ENCODE peak calls at places on chromosome 19, in four cellular contexts. D is psoas muscle, R is stomach, U is Caco-2. O is an unnamed sample.

GRCh38 chr19:42246869-42247630 is 4.6 kb upstream of the GSK3A start:
- DNase-seq in R (no peak), D (no peak), U (no peak), O (peak; percentile 97)

GRCh38 chr19:7570761-7571160 is 24.9 kb upstream of the CAMSAP3 start:
- DNase-seq in U (no peak), R (no peak), D (no peak), O (no peak)

GRCh38 chr19:39996218-39996810 is 546 bp upstream of the ZNF546 start:
- DNase-seq in D (no peak), R (no peak), U (no peak), O (peak; percentile 42)

GRCh38 chr19:48090281-48090802 is 20.3 kb downstream of the PLA2G4C start:
- DNase-seq in R (no peak), D (no peak), U (no peak), O (no peak)

GRCh38 chr19:29535984-29536508 is 10.3 kb downstream of the VSTM2B start:
- DNase-seq in U (no peak), D (no peak), R (peak; percentile 15), O (no peak)

GRCh38 chr19:44785271-44785670 is 7.6 kb downstream of the CBLC start:
- DNase-seq in R (no peak), U (no peak), D (no peak), O (no peak)

GRCh38 chr19:4375620-4376228 is 24.6 kb downstream of the SH3GL1 start:
- DNase-seq in R (no peak), D (peak; percentile 42), U (peak; percentile 71), O (peak; percentile 93)

GRCh38 chr19:38713227-38713649 is 31.0 kb downstream of the CAPN12 start:
- DNase-seq in R (peak; percentile 87), U (no peak), D (peak; percentile 74), O (peak; percentile 43)

GRCh38 chr19:3194063-3194702 is 8.5 kb downstream of the NCLN start:
- DNase-seq in U (no peak), R (no peak), D (no peak), O (no peak)

GRCh38 chr19:3194703-3195087 is 9.0 kb downstream of the NCLN start:
- DNase-seq in U (no peak), D (no peak), R (no peak), O (no peak)

GRCh38 chr19:3198901-3199700 is 13.4 kb downstream of the NCLN start:
- DNase-seq in R (no peak), U (no peak), D (no peak), O (no peak)

GRCh38 chr19:3196933-3197205 is 11.1 kb downstream of the NCLN start:
- DNase-seq in D (no peak), U (no peak), R (no peak), O (no peak)

DNA sequence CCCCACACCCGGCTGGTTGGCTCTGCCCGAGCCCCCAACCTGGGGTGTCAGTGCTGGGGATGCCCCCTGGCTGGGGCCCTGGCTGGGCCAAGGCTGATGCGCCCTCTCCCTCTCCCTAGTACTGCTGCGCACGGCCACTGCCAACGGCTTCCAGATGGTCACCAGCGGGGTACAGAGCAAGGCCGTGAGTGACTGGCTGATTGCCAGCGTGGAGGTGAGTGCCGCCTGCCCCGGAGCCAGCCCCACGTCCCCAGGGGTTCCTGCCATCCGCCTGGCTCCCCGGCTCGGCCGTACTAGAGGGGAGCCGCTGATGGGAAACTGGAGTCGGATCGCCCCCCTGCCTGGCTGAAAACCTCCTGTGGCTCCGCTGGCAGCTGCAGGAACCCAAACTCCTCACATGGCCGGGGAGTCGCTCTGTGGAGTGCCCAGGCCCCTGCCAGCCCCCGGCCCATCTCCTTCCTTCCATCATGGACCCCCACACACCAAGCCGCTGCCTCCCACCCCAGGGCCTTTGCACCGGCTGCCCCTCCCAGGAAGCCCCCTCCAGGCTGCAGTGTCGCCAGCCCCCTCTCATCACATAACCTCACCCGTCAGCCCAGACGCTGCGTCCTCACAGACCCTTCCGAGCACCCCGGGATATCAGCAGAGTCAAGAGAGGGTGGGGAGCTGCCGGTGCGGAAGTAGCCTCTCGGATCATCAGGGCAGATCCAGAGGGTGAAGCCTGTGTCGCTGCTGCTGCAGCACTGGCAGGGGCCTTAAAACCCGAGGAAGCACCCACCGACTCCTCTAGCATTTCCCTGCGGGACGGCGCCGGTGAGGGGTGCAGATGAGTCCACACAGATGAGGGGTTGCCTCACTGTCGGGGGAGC is 10.6 kb downstream of the NCLN start:
- DNase-seq in D (no peak), R (no peak), U (no peak), O (no peak)
- H3K4me1 ChIP-seq in D (no peaks in the 10 kb centered on the region), R (no peaks in the 10 kb centered on the region), U (no peaks in the 10 kb centered on the region), O (no peaks in the 10 kb centered on the region)

DNA sequence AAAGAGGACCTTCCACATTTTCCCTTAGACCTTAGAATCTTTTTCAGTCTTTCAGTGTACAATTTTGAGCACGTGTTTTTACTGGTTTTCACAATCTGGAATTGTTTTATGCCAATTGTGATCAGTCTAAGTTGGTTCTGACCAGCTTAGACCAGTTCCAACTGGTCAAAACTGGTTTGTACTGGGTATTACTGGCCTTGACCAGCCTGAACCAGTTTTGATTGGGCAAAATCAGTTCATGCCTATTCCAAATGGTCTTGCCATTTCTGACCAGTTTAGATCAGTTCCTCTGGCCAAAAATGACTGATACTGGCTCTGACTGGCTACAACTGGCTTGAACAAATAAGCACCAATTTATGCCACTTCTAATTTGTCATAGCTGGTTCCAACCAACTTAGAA is 36.4 kb downstream of the ZNF585A start:
- DNase-seq in D (no peak), U (no peak), R (no peak), O (no peak)
- H3K9me3 ChIP-seq in D (peaks cover 91% of the 10 kb centered on the region), U (peaks cover 34% of the 10 kb centered on the region), R (peaks cover 100% of the 10 kb centered on the region), O (peaks cover 46% of the 10 kb centered on the region)

GRCh38 chr19:55387736-55388497 is 2.2 kb downstream of the RPL28 start:
- DNase-seq in U (no peak), R (no peak), D (no peak), O (peak; percentile 36)
- H3K4me1 ChIP-seq in U (peaks cover 22% of the 10 kb centered on the region), R (peaks cover 41% of the 10 kb centered on the region), D (peaks cover 32% of the 10 kb centered on the region), O (peaks cover 35% of the 10 kb centered on the region)

GRCh38 chr19:57841364-57841763 is 8.3 kb upstream of the ZNF587 start:
- DNase-seq in R (no peak), U (peak; percentile 44), D (no peak), O (no peak)
- H3K9me3 ChIP-seq in R (no peaks in the 10 kb centered on the region), U (no peaks in the 10 kb centered on the region), D (no peaks in the 10 kb centered on the region), O (no peaks in the 10 kb centered on the region)

GRCh38 chr19:5967994-5968430 is 9.9 kb downstream of the RANBP3 start:
- DNase-seq in D (peak; percentile 46), R (peak; percentile 67), U (peak; percentile 69), O (peak; percentile 96)

GRCh38 chr19:5966215-5966614 is 11.7 kb downstream of the RANBP3 start:
- DNase-seq in R (no peak), D (no peak), U (peak; percentile 16), O (no peak)

GRCh38 chr19:5968431-5969373 is 9.2 kb downstream of the RANBP3 start:
- DNase-seq in D (no peak), R (no peak), U (no peak), O (peak; percentile 70)

GRCh38 chr19:5967571-5967970 is 10.4 kb downstream of the RANBP3 start:
- DNase-seq in U (no peak), R (no peak), D (no peak), O (no peak)

DNA sequence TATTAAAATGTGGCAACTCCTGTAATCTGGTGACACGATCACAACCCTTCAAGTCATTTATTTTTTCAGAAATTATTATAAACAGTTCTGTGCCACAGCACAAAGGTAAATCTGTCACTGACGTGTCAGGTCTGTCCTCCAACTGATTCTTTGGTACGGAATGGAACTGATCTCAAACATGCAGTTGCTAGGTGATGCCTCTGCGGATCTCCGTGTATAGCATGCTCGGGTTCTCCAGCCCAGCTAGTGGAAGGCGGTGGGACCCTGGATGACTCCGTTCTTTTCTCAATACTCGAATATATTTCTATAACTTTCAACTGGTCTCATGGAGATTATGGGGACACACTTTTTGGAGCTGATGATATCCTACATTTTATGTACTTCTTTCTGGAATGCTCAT is 11.0 kb downstream of the RANBP3 start:
- DNase-seq in R (no peak), D (no peak), U (no peak), O (peak; percentile 39)
- H3K4me1 ChIP-seq in R (peaks cover 53% of the 10 kb centered on the region), D (peaks cover 75% of the 10 kb centered on the region), U (peaks cover 21% of the 10 kb centered on the region), O (peaks cover 15% of the 10 kb centered on the region)

DNA sequence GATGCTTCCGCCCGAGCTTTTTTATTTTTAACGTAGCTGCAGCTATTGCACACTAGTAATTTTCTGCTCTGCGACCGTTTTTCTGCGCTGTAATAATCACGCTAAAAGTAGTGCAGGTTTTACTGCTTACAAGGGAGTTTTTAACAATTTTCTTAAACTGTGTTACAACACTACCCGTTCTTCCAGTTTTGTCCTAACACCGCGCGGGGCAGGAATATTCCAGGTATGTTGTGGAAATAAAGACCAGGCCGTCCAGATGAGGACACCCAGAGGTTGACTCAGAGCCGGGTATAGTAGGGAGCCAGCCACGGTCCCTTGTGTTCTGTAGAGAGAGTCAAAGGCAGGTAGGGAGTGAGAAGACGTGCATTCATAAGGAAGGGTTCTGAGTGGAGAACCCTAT is 21.7 kb downstream of the ZNF274 start:
- DNase-seq in U (no peak), D (no peak), R (no peak), O (no peak)
- H3K9me3 ChIP-seq in U (peaks cover 55% of the 10 kb centered on the region), D (peaks cover 100% of the 10 kb centered on the region), R (peaks cover 100% of the 10 kb centered on the region), O (peaks cover 65% of the 10 kb centered on the region)

DNA sequence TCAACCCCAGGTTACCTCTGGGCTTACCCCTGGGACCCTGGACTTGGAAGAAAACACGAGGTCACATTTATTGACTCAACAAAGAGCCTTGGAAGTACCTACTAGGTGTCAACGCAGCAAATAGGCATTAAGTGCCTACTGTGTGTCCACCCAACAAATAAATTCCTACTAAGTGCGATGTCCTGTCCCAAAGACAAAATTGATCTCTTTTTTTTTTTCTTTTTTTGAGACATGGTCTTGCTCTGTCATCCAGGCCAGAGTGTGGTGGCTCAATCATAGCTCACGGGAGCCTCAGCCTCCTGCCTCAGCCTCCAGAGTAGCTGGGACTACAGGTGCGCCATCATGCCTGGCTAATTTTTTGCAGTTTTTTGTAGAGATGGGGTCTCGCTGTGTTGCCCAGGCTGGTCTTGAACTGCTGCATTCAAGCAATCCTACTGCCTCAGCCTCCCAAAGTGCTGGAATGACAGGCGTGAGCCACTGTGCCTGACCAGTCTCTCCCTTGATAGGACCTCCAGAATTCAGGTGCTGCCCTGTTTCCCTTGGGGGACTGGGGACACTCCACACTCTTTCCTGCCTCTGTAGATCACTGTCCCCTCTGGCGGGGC is 595 bp upstream of the S1PR2 start:
- DNase-seq in R (no peak), D (no peak), U (no peak), O (no peak)
- H3K4me1 ChIP-seq in R (peaks cover 10% of the 10 kb centered on the region), D (peaks cover 8% of the 10 kb centered on the region), U (peaks cover 6% of the 10 kb centered on the region), O (peaks cover 13% of the 10 kb centered on the region)

GRCh38 chr19:28394705-28395104 is 818.2 kb downstream of the UQCRFS1 start:
- DNase-seq in R (no peak), D (no peak), U (no peak), O (no peak)
- H3K9me3 ChIP-seq in R (peaks cover 8% of the 10 kb centered on the region), D (no peaks in the 10 kb centered on the region), U (no peaks in the 10 kb centered on the region), O (no peaks in the 10 kb centered on the region)

GRCh38 chr19:610071-610800 is 20.6 kb downstream of the HCN2 start:
- DNase-seq in U (no peak), R (peak; percentile 41), D (no peak), O (no peak)

GRCh38 chr19:612941-613340 is 20.4 kb downstream of the POLRMT start:
- DNase-seq in R (no peak), D (no peak), U (no peak), O (no peak)

GRCh38 chr19:610801-611505 is 21.3 kb downstream of the HCN2 start:
- DNase-seq in D (peak; percentile 62), R (peak; percentile 38), U (no peak), O (peak; percentile 97)

GRCh38 chr19:613732-614567 is 19.4 kb downstream of the POLRMT start:
- DNase-seq in R (no peak), U (no peak), D (no peak), O (no peak)

GRCh38 chr19:611506-611869 is 21.8 kb downstream of the HCN2 start:
- DNase-seq in U (no peak), R (no peak), D (no peak), O (peak; percentile 100)
- H3K4me1 ChIP-seq in U (no peaks in the 10 kb centered on the region), R (peaks cover 14% of the 10 kb centered on the region), D (no peaks in the 10 kb centered on the region), O (peaks cover 9% of the 10 kb centered on the region)

O was measured in osteoblast.